ENCODE peak calls at places on chromosomes 16 and 17, in seven cellular contexts. K is epithelial cell of esophagus, S is T-helper 9 cell, I is ACHN, V is tibial artery, G is right cardiac atrium, P is SHP77. H is an unnamed sample.
A peak's percentile ranks its signal among the peaks of the same experiment; 100 is the strongest.

GRCh38 chr17:50208611-50209061 is 7.2 kb upstream of the COL1A1 start:
- DNase-seq in K (no peak), S (no peak), I (no peak), V (no peak), G (no peak), P (no peak), H (no peak)

GRCh38 chr16:24729967-24730815 is 740 bp downstream of the TNRC6A start:
- DNase-seq in K (peak; percentile 49), S (peak; percentile 36), I (peak; percentile 28), V (no peak), G (peak; percentile 26), P (no peak), H (no peak)

GRCh38 chr16:1200014-1200627 is 24.9 kb downstream of the TPSG1 start:
- DNase-seq in K (no peak), S (no peak), I (no peak), V (no peak), G (no peak), P (no peak), H (no peak)

GRCh38 chr16:17369441-17369951 is 101.3 kb downstream of the XYLT1 start:
- DNase-seq in K (no peak), S (peak; percentile 63), I (no peak), V (peak; percentile 84), G (peak; percentile 55), P (peak; percentile 44), H (no peak)

GRCh38 chr17:57431415-57431814 is 175.1 kb downstream of the MSI2 start:
- DNase-seq in K (no peak), S (no peak), I (no peak), V (no peak), G (no peak), P (no peak), H (no peak)

GRCh38 chr17:50893183-50893993 is 27.2 kb upstream of the TOB1 start:
- DNase-seq in K (peak; percentile 72), S (no peak), I (peak; percentile 61), V (peak; percentile 13), G (no peak), P (no peak), H (peak; percentile 17)

GRCh38 chr16:15464401-15465186 is 30.2 kb downstream of the BMERB1 start:
- DNase-seq in K (peak; percentile 7), S (no peak), I (no peak), V (no peak), G (no peak), P (no peak), H (no peak)

GRCh38 chr17:74519951-74520553 is 11.2 kb downstream of the CD300LB start:
- DNase-seq in K (no peak), S (no peak), I (no peak), V (peak; percentile 68), G (no peak), P (no peak), H (no peak)

GRCh38 chr17:77286391-77286640 is 145.5 kb downstream of the SEC14L1 start:
- DNase-seq in K (no peak), S (no peak), I (no peak), V (no peak), G (no peak), P (no peak), H (no peak)

GRCh38 chr16:35598696-35599332 is 2139.4 kb downstream of the TP53TG3F start:
- DNase-seq in K (peak; percentile 3), S (no peak), I (peak; percentile 90), V (no peak), G (no peak), P (peak; percentile 39), H (no peak)

GRCh38 chr16:21033707-21034106 is 116.9 kb downstream of the DNAH3 start:
- DNase-seq in K (no peak), S (no peak), I (no peak), V (no peak), G (peak; percentile 26), P (peak; percentile 86), H (no peak)

GRCh38 chr17:17298108-17298507 is 5.1 kb upstream of the NT5M start:
- DNase-seq in K (peak; percentile 56), S (no peak), I (no peak), V (no peak), G (no peak), P (no peak), H (peak; percentile 52)

GRCh38 chr16:75107505-75107904 is 9.1 kb downstream of the LDHD start:
- DNase-seq in K (no peak), S (no peak), I (no peak), V (no peak), G (no peak), P (no peak), H (no peak)

GRCh38 chr17:62597920-62598319 is 29.6 kb upstream of the MRC2 start:
- DNase-seq in K (peak; percentile 29), S (no peak), I (no peak), V (no peak), G (peak; percentile 60), P (no peak), H (peak; percentile 72)

GRCh38 chr16:85935391-85935956 is 36.5 kb downstream of the IRF8 start:
- DNase-seq in K (no peak), S (no peak), I (no peak), V (no peak), G (no peak), P (no peak), H (no peak)

GRCh38 chr17:3974138-3974687 is 10.0 kb upstream of the ATP2A3 start:
- DNase-seq in K (no peak), S (no peak), I (no peak), V (no peak), G (no peak), P (no peak), H (no peak)

GRCh38 chr16:55871411-55872038 is 3.6 kb downstream of the CES5A start:
- DNase-seq in K (no peak), S (no peak), I (no peak), V (no peak), G (no peak), P (no peak), H (no peak)

GRCh38 chr16:72865835-72866234 is 182.1 kb downstream of the ZFHX3 start:
- DNase-seq in K (no peak), S (no peak), I (no peak), V (no peak), G (no peak), P (no peak), H (no peak)

GRCh38 chr17:35088647-35088910 is 25.1 kb upstream of the RFFL start:
- DNase-seq in K (peak; percentile 43), S (no peak), I (no peak), V (no peak), G (no peak), P (no peak), H (no peak)

GRCh38 chr17:74601944-74602572 is 10.0 kb upstream of the CD300LD start:
- DNase-seq in K (peak; percentile 9), S (peak; percentile 6), I (peak; percentile 59), V (no peak), G (no peak), P (peak; percentile 35), H (peak; percentile 38)

GRCh38 chr16:74767749-74768148 is 6.9 kb downstream of the FA2H start:
- DNase-seq in K (no peak), S (no peak), I (no peak), V (no peak), G (no peak), P (no peak), H (no peak)

GRCh38 chr17:80892900-80893603 is 98.6 kb upstream of the CHMP6 start:
- DNase-seq in K (peak; percentile 85), S (peak; percentile 40), I (peak; percentile 98), V (peak; percentile 77), G (no peak), P (no peak), H (peak; percentile 49)

GRCh38 chr17:12667299-12667958 is 1.7 kb downstream of the MYOCD start:
- DNase-seq in K (peak; percentile 57), S (no peak), I (peak; percentile 54), V (no peak), G (no peak), P (peak; percentile 47), H (peak; percentile 66)

GRCh38 chr16:57728336-57729181 is 7.0 kb upstream of the KATNB1 start:
- DNase-seq in K (no peak), S (no peak), I (no peak), V (no peak), G (no peak), P (no peak), H (no peak)

GRCh38 chr17:48472485-48473281 is 42.7 kb upstream of the SKAP1 start:
- DNase-seq in K (peak; percentile 56), S (no peak), I (peak; percentile 52), V (no peak), G (no peak), P (no peak), H (peak; percentile 41)

GRCh38 chr17:30541802-30542201 is 64.6 kb downstream of the GOSR1 start:
- DNase-seq in K (no peak), S (no peak), I (no peak), V (no peak), G (no peak), P (peak; percentile 3), H (no peak)

GRCh38 chr17:21213491-21214014 is 408 bp downstream of the TMEM11 start:
- DNase-seq in K (peak; percentile 48), S (no peak), I (peak; percentile 33), V (no peak), G (peak; percentile 58), P (no peak), H (peak; percentile 64)

GRCh38 chr16:78879046-78879445 is 721.5 kb downstream of the MAF start:
- DNase-seq in K (no peak), S (no peak), I (no peak), V (no peak), G (no peak), P (no peak), H (no peak)

H was measured in foreskin fibroblast.